ENCODE peak calls at places on chromosome 22, in five cellular contexts. Q is HepG2, P is HCT116, J is K562, B is H1. T is an unnamed sample.
A peak's percentile ranks its signal among the peaks of the same experiment; 100 is the strongest.

GRCh38 chr22:50700387-50701075 is 27.9 kb downstream of the SHANK3 start:
- DNase-seq in P (no peak), Q (peak; percentile 98), J (no peak), B (no peak), T (no peak)

GRCh38 chr22:28772633-28773460 is at the start of gene CCDC117:
- DNase-seq in Q (peak; percentile 90), B (peak; percentile 89), P (peak; percentile 89), J (peak; percentile 88), T (peak; percentile 84)

GRCh38 chr22:17772963-17773605 is 1.2 kb downstream of the BID start:
- DNase-seq in J (peak; percentile 74), P (no peak), B (no peak), Q (no peak), T (no peak)

GRCh38 chr22:18057568-18058209 is 20.1 kb upstream of the PEX26 start:
- DNase-seq in B (no peak), P (peak; percentile 61), J (no peak), Q (peak; percentile 63), T (peak; percentile 68)

GRCh38 chr22:47092896-47093311 is 330.5 kb downstream of the TBC1D22A start:
- DNase-seq in P (no peak), B (no peak), Q (no peak), J (no peak), T (no peak)

GRCh38 chr22:45882881-45883810 is 93.8 kb downstream of the WNT7B start:
- DNase-seq in Q (no peak), J (no peak), P (no peak), B (no peak), T (no peak)

GRCh38 chr22:29080061-29080975 is 7.5 kb downstream of the KREMEN1 start:
- DNase-seq in B (no peak), P (no peak), Q (no peak), J (no peak), T (no peak)

GRCh38 chr22:50227588-50228215 is 17.1 kb downstream of the TUBGCP6 start:
- DNase-seq in Q (no peak), J (no peak), B (no peak), P (no peak), T (no peak)

GRCh38 chr22:35319244-35319985 is 19.7 kb downstream of the TOM1 start:
- DNase-seq in J (no peak), B (no peak), Q (no peak), P (no peak), T (no peak)

GRCh38 chr22:17579535-17579981 is 16.3 kb downstream of the SLC25A18 start:
- DNase-seq in B (no peak), Q (no peak), P (no peak), J (no peak), T (no peak)

GRCh38 chr22:30238661-30239420 is 7.7 kb downstream of the LIF start:
- DNase-seq in Q (no peak), P (no peak), B (no peak), J (peak; percentile 55), T (no peak)

GRCh38 chr22:24335529-24335928 is 64.9 kb downstream of the SPECC1L start:
- DNase-seq in B (no peak), Q (no peak), P (no peak), J (no peak), T (no peak)

GRCh38 chr22:46057206-46057605 is 80.2 kb upstream of the WNT7B start:
- DNase-seq in J (no peak), B (no peak), Q (no peak), P (no peak), T (no peak)

GRCh38 chr22:30457964-30458363 is 13.9 kb downstream of the SEC14L3 start:
- DNase-seq in P (no peak), Q (no peak), J (no peak), B (no peak), T (no peak)

GRCh38 chr22:49012695-49013094 is 815.0 kb downstream of the BRD1 start:
- DNase-seq in P (no peak), Q (no peak), B (no peak), J (no peak), T (no peak)
- H3K4me1 ChIP-seq in P (no peaks in the 10 kb centered on the region), Q (peaks cover 17% of the 10 kb centered on the region), B (no peaks in the 10 kb centered on the region), J (no peaks in the 10 kb centered on the region), T (no peaks in the 10 kb centered on the region)

GRCh38 chr22:38923463-38924196 is 33.8 kb upstream of the APOBEC3A start:
- DNase-seq in J (peak; percentile 72), B (no peak), P (peak; percentile 91), Q (peak; percentile 88), T (no peak)

GRCh38 chr22:38925571-38926041 is 31.8 kb upstream of the APOBEC3A start:
- DNase-seq in B (no peak), J (no peak), Q (no peak), P (no peak), T (no peak)

GRCh38 chr22:38924197-38924952 is 33.0 kb upstream of the APOBEC3A start:
- DNase-seq in Q (peak; percentile 97), B (no peak), J (no peak), P (peak; percentile 80), T (no peak)

GRCh38 chr22:38921801-38922200 is 35.6 kb upstream of the APOBEC3A start:
- DNase-seq in B (no peak), Q (peak; percentile 44), P (no peak), J (no peak), T (no peak)

DNA sequence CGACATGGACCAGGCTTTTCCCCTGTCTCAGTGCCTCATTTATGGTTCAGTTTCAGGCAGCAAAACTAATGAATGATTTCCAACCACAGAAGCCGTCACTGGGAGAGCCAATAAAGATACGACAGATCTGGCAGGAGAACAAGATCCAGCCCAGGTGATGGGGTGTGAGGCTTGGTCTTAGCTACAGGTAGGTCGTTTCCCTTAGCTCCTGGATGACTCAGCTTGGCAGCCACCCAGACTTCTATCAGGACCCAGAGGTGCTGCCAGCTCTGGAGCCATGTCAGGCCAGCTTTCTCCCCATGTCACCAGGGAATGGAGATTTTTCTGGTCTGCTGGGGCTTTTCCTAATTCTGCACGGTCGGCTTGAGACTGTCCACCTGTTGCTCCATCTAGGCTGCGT is 36.3 kb upstream of the APOBEC3A start:
- DNase-seq in J (no peak), Q (no peak), B (no peak), P (peak; percentile 39), T (no peak)
- TF ChIP-seq ATF3 in J (no peak), Q (no peak), B (no peak), P (no peak), T (no peak)

GRCh38 chr22:23266780-23267179 is 86.5 kb downstream of the BCR start:
- DNase-seq in Q (no peak), J (peak; percentile 60), B (no peak), P (no peak), T (no peak)
- H3K4me1 ChIP-seq in Q (peaks cover 11% of the 10 kb centered on the region), J (peaks cover 4% of the 10 kb centered on the region), B (peaks cover 22% of the 10 kb centered on the region), P (no peaks in the 10 kb centered on the region), T (peaks cover 33% of the 10 kb centered on the region)

DNA sequence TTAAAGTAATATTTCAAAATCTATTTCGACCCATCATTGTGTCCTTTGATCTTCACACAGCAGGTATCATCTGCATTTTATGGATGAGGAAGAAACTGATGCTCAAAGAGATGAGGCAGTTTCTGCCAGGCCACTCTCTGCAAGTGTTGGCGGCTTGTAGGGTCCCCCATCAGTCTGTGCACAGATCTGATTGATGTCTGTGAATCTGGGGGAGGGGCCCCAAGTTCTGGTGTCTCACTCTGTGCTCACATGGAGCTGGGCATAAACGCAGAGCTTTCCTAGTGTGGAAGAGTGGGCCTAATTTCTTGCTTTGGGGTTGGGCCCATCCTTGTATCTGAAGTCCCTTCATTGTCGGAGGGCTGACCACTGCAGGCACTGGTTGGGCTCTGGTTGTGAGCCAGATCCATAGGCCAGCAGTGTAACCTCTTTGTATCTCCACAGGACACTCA is 1.6 kb upstream of the TRMT2A start:
- DNase-seq in J (peak; percentile 83), Q (no peak), B (no peak), P (no peak), T (no peak)
- TF ChIP-seq ATF3 in J (no peak), Q (no peak), B (no peak), P (no peak), T (no peak)

GRCh38 chr22:43753718-43754117 is 58.4 kb downstream of the EFCAB6 start:
- DNase-seq in Q (no peak), P (no peak), B (no peak), J (no peak), T (no peak)
- H3K4me1 ChIP-seq in Q (no peaks in the 10 kb centered on the region), P (no peaks in the 10 kb centered on the region), B (peaks cover 2% of the 10 kb centered on the region), J (no peaks in the 10 kb centered on the region), T (no peaks in the 10 kb centered on the region)

GRCh38 chr22:42972592-42973535 is 42.1 kb downstream of the PACSIN2 start:
- DNase-seq in P (no peak), B (no peak), Q (no peak), J (no peak), T (no peak)
- TF ChIP-seq ATF3 in P (no peak), B (no peak), Q (no peak), J (no peak), T (no peak)

DNA sequence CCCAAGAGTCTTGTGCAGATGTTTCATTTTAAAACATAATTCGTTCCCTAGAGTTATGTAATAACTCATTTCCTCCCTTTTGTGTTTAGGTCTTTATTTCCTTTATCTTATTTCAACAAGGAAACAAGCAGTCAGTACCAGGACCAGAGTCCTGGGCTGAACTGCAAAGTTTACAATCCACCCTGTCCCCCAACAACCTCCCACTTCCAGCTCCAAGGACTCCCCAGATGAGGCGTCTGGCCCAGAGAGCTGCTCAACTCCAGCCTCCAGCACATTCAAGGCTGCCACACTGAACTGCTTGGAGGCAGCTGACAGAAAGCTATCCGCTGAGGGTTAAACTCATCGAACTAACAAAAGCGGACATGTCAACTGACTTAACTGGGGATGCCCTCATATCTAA is 4.5 kb downstream of the POLDIP3 start:
- DNase-seq in Q (no peak), J (no peak), P (no peak), B (no peak), T (no peak)
- H3K4me1 ChIP-seq in Q (peaks cover 74% of the 10 kb centered on the region), J (peaks cover 7% of the 10 kb centered on the region), P (peaks cover 43% of the 10 kb centered on the region), B (peaks cover 6% of the 10 kb centered on the region), T (peaks cover 11% of the 10 kb centered on the region)

GRCh38 chr22:36349726-36350125 is 38.0 kb downstream of the MYH9 start:
- DNase-seq in P (no peak), Q (no peak), J (no peak), B (no peak), T (no peak)

GRCh38 chr22:36352775-36353507 is 34.8 kb downstream of the MYH9 start:
- DNase-seq in J (no peak), B (no peak), Q (peak; percentile 92), P (no peak), T (no peak)

GRCh38 chr22:36351921-36352774 is 35.6 kb downstream of the MYH9 start:
- DNase-seq in Q (peak; percentile 91), P (no peak), J (no peak), B (no peak), T (no peak)

GRCh38 chr22:36348760-36349159 is 39.0 kb downstream of the MYH9 start:
- DNase-seq in P (no peak), B (no peak), Q (no peak), J (no peak), T (no peak)

DNA sequence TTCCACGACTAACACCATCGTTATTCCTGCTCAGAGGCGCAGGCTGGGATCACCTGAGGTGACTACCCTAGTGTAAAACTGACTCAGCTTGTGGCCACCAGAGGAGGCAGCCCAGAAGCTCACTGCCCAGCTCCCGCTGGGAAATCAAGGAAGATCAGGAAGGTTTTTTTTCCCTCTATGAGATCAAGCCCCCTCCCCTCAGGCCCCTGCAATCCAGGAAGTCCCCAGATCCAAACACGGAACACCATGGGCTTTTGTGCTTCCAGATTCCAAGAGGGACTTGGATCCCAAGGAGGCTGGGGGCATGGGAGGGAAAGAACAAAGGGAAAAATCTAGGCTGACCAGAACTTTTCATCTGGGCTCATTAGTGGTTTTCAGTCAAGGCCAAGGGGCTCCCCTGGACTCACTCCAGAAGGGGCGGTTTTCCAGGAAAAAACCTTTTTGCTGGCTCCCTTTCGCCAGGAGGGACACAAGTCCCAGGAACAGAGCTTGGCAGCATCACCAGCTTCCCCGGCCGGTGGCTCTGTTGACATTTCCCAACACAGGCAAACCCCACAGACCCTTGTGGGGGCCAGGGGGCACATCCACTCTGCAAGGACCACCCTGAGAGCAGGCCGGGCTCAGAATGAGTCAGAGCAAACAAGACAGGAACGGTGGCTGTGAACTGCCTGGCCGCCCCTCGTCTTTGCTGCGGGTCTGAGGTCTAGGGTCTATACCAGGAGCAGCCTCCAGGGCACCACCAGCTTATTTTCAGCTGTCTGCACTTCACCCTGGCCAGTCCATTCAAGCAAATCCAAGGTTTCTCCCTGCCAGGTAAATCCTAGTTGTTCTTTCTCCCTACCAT is 36.8 kb downstream of the MYH9 start:
- DNase-seq in Q (peak; percentile 91), J (no peak), P (no peak), B (no peak), T (no peak)
- TF ChIP-seq ATF3 in Q (peak; percentile 68), J (no peak), P (no peak), B (no peak), T (no peak)